ENCODE peak calls at places on chromosomes 13 and 19, in four cellular contexts. K is K562, W is HepG2, Y is GM12878. Q is an unnamed sample.

GRCh38 chr13:98216135-98216565 is 39.1 kb upstream of the RNF113B start:
- DNase-seq in K (no peak), W (no peak), Y (no peak), Q (peak)

GRCh38 chr19:55133639-55134444 is 15.2 kb downstream of the TNNT1 start:
- DNase-seq in K (no peak), W (no peak), Y (no peak), Q (no peak)

GRCh38 chr13:94416454-94417080 is 62.9 kb downstream of the DCT start:
- DNase-seq in K (peak), W (peak), Y (no peak), Q (peak)

GRCh38 chr13:65724261-65724660 is 1505.9 kb downstream of the PCDH9 start:
- DNase-seq in K (no peak), W (no peak), Y (no peak), Q (no peak)

GRCh38 chr13:100088282-100088647 is 628 bp upstream of the PCCA start:
- DNase-seq in K (no peak), W (no peak), Y (no peak), Q (no peak)

GRCh38 chr13:42477588-42478190 is 96.3 kb upstream of the TNFSF11 start:
- DNase-seq in K (no peak), W (no peak), Y (no peak), Q (no peak)

GRCh38 chr19:12833747-12834417 is 497 bp downstream of the RTBDN start:
- DNase-seq in K (peak), W (no peak), Y (no peak), Q (peak)

GRCh38 chr13:113863511-113864302 is at the start of gene GAS6:
- DNase-seq in K (peak), W (no peak), Y (no peak), Q (peak)

GRCh38 chr19:8174706-8175105 is 25.3 kb upstream of the FBN3 start:
- DNase-seq in K (no peak), W (no peak), Y (no peak), Q (no peak)

GRCh38 chr13:40668335-40668734 is 1.9 kb upstream of the FOXO1 start:
- DNase-seq in K (peak), W (peak), Y (no peak), Q (peak)

GRCh38 chr19:3285647-3286176 is 61.3 kb downstream of the CELF5 start:
- DNase-seq in K (no peak), W (peak), Y (no peak), Q (no peak)

GRCh38 chr13:51297556-51297955 is 41.9 kb upstream of the SERPINE3 start:
- DNase-seq in K (no peak), W (no peak), Y (no peak), Q (no peak)

GRCh38 chr13:44412341-44412935 is 38.8 kb downstream of the SERP2 start:
- DNase-seq in K (no peak), W (no peak), Y (no peak), Q (no peak)

GRCh38 chr19:11240008-11240444 is 607 bp downstream of the ANGPTL8 start:
- DNase-seq in K (no peak), W (peak), Y (no peak), Q (no peak)

GRCh38 chr19:51458051-51458645 is at the start of gene SIGLEC8:
- DNase-seq in K (no peak), W (no peak), Y (no peak), Q (no peak)

GRCh38 chr19:860481-861098 is 1.1 kb downstream of the CFD start:
- DNase-seq in K (peak), W (peak), Y (no peak), Q (peak)

GRCh38 chr19:11699931-11700794 is 38.6 kb downstream of the ZNF823 start:
- DNase-seq in K (peak), W (peak), Y (no peak), Q (peak)

GRCh38 chr19:10567696-10568443 is 909 bp downstream of the CDKN2D start:
- DNase-seq in K (no peak), W (no peak), Y (no peak), Q (no peak)

GRCh38 chr19:46351241-46352041 is 4.6 kb downstream of the PPP5C start:
- DNase-seq in K (no peak), W (no peak), Y (no peak), Q (no peak)

GRCh38 chr13:110431851-110432294 is 124.8 kb downstream of the COL4A2 start:
- DNase-seq in K (no peak), W (no peak), Y (no peak), Q (no peak)

GRCh38 chr13:96294930-96295657 is 205.2 kb downstream of the HS6ST3 start:
- DNase-seq in K (no peak), W (no peak), Y (no peak), Q (no peak)

GRCh38 chr13:83881917-83882625 is at the start of gene SLITRK1:
- DNase-seq in K (peak), W (no peak), Y (peak), Q (peak)

GRCh38 chr13:73849292-73849691 is 284.9 kb downstream of the KLF12 start:
- DNase-seq in K (no peak), W (peak), Y (no peak), Q (peak)

GRCh38 chr19:5628919-5629481 is 6.1 kb downstream of the SAFB start:
- DNase-seq in K (no peak), W (no peak), Y (no peak), Q (no peak)

GRCh38 chr19:16377521-16377920 is 52.9 kb downstream of the KLF2 start:
- DNase-seq in K (no peak), W (no peak), Y (no peak), Q (no peak)

GRCh38 chr19:17681505-17682125 is 6.5 kb downstream of the UNC13A start:
- DNase-seq in K (peak), W (no peak), Y (no peak), Q (peak)

GRCh38 chr19:40216777-40217026 is 1.5 kb downstream of the TTC9B start:
- DNase-seq in K (no peak), W (no peak), Y (no peak), Q (no peak)

GRCh38 chr19:12484371-12485322 is at the start of gene ZNF709:
- DNase-seq in K (peak), W (peak), Y (peak), Q (peak)

GRCh38 chr19:57708641-57709354 is at the start of gene ZNF154:
- DNase-seq in K (no peak), W (no peak), Y (no peak), Q (no peak)

GRCh38 chr13:30577381-30577780 is 40.3 kb upstream of the USPL1 start:
- DNase-seq in K (peak), W (peak), Y (peak), Q (no peak)

GRCh38 chr13:52599037-52599852 is 43.0 kb upstream of the HNRNPA1L2 start:
- DNase-seq in K (no peak), W (no peak), Y (no peak), Q (peak)

GRCh38 chr19:23823952-23824389 is 65.3 kb upstream of the ZNF681 start:
- DNase-seq in K (peak), W (peak), Y (peak), Q (no peak)

GRCh38 chr19:55304279-55304978 is 20.6 kb downstream of the BRSK1 start:
- DNase-seq in K (peak), W (peak), Y (no peak), Q (peak)

GRCh38 chr13:80547885-80548284 is 207.0 kb upstream of the SPRY2 start:
- DNase-seq in K (peak), W (no peak), Y (no peak), Q (no peak)
- TF ChIP-seq BHLHE40 in K (no peak), W (no peak), Y (no peak), Q (no peak)

DNA sequence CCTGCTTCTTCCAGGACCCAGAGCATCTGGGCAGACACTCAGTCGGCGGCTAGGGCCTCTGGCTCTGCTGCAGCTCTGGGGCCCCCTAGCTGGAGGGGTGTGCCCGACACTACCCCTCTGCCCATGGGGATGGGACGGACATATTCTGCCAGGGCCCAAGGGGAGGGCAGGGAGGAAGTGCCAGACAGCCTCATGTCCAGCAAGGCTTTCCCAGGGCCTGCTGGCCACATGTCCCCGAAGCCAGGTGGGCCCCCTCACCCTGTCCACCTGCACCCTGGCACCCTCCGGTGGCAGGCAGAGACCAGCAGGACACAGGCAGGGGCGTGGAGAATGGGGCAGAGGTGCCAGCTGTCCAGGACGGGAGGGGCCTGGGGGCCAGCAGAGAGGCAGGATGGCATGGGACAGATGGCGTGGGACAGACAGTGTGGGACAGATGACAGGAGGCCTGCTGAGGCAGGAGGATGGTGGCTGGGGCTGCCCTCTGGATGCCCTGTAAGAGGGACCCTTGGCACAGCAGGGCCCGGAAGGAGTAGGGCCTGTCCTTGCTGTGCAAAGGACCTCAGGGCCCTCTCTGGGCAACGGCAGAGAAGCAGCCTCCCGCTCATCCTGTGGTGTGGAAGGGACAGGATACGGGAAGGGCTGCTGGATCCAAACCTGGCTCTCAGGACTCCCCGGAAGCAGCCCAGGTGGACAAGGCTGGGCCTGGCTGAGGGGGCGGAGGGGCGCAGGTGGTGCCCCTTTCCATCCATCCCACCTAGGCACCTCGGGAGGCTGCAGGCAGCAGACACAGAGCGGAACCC is 29.1 kb downstream of the CEBPG start:
- DNase-seq in K (no peak), W (no peak), Y (no peak), Q (no peak)
- TF ChIP-seq SP1 in K (no peak), W (no peak), Y (no peak), Q (no peak)

GRCh38 chr13:87878706-87879105 is 207.5 kb downstream of the SLITRK5 start:
- DNase-seq in K (no peak), W (no peak), Y (no peak), Q (no peak)
- TF ChIP-seq FOXM1 in K (no peak), W (no peak), Y (no peak), Q (no peak)

GRCh38 chr13:32917504-32917903 is 98.7 kb upstream of the KL start:
- DNase-seq in K (no peak), W (no peak), Y (peak), Q (no peak)

GRCh38 chr13:32905864-32906180 is 110.4 kb upstream of the KL start:
- DNase-seq in K (no peak), W (no peak), Y (no peak), Q (no peak)

GRCh38 chr13:32914686-32915085 is 101.5 kb upstream of the KL start:
- DNase-seq in K (no peak), W (no peak), Y (no peak), Q (no peak)

GRCh38 chr13:32910530-32910929 is 105.7 kb upstream of the KL start:
- DNase-seq in K (no peak), W (no peak), Y (no peak), Q (no peak)

DNA sequence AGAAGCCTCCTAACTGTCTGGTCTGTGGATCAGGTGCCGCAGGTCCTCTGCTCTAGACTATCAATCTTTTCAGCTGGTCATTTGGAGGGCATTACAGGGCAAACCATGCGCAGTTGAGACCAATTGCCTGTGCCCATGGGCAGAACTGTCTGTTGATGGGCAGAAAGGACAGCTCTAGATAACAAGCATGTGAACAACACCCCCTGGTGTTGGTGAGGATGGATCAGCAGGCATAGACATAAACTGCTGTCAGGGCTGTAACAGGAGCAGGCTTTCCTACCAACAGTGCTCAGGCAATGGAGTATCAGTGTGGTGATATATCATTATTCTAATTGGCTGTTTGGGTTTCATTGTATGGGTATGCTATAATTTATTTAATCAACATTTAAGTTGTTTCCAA is 104.7 kb upstream of the KL start:
- DNase-seq in K (peak), W (peak), Y (no peak), Q (peak)
- TF ChIP-seq BHLHE40 in K (no peak), W (no peak), Y (no peak), Q (no peak)

GRCh38 chr13:46313441-46314257 is 73.4 kb downstream of the RUBCNL start:
- DNase-seq in K (no peak), W (no peak), Y (no peak), Q (no peak)

GRCh38 chr13:46307554-46307953 is 79.5 kb downstream of the RUBCNL start:
- DNase-seq in K (no peak), W (no peak), Y (no peak), Q (no peak)

GRCh38 chr13:46310066-46310465 is 77.0 kb downstream of the RUBCNL start:
- DNase-seq in K (no peak), W (no peak), Y (no peak), Q (no peak)

GRCh38 chr13:46314587-46314986 is 72.5 kb downstream of the RUBCNL start:
- DNase-seq in K (no peak), W (no peak), Y (no peak), Q (no peak)

DNA sequence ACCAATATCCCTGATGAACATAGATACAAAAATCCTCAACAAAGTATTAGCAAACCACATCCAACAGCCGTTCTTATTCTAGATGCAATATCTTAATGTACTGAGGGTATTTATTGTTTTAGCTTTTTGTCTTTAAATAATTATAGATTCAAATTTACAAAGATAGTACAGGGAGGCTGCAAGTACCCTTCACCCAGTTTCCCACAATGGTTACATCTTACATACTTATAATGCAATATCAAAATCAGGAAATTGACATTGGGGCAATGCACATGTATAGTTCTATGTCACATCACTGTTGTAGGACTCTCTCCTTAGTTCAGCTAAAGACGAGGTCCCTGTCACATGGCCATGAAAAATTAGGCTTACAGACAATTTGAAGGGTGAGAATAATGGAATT is 75.8 kb downstream of the RUBCNL start:
- DNase-seq in K (no peak), W (no peak), Y (no peak), Q (no peak)
- TF ChIP-seq SP1 in K (no peak), W (no peak), Y (no peak), Q (no peak)

GRCh38 chr19:48468806-48469055 is 438 bp upstream of the CYTH2 start:
- DNase-seq in K (no peak), W (no peak), Y (no peak), Q (no peak)

GRCh38 chr19:48469056-48469881 is at the start of gene CYTH2:
- DNase-seq in K (peak), W (peak), Y (peak), Q (peak)

GRCh38 chr19:48471836-48472235 is 2.7 kb downstream of the CYTH2 start:
- DNase-seq in K (no peak), W (no peak), Y (no peak), Q (no peak)

GRCh38 chr19:48470856-48471255 is 1.7 kb downstream of the CYTH2 start:
- DNase-seq in K (no peak), W (no peak), Y (no peak), Q (no peak)

GRCh38 chr19:48470281-48470680 is 1.1 kb downstream of the CYTH2 start:
- DNase-seq in K (no peak), W (no peak), Y (no peak), Q (no peak)
- TF ChIP-seq FOXM1 in K (no peak), W (no peak), Y (no peak), Q (no peak)

GRCh38 chr19:42345191-42345812 is 19.9 kb downstream of the MEGF8 start:
- DNase-seq in K (no peak), W (no peak), Y (no peak), Q (no peak)
- TF ChIP-seq BHLHE40 in K (no peak), W (no peak), Y (no peak), Q (no peak)

GRCh38 chr13:81382236-81382635 is 1041.3 kb upstream of the SPRY2 start:
- DNase-seq in K (no peak), W (no peak), Y (no peak), Q (no peak)

GRCh38 chr13:81388400-81388799 is 1047.5 kb upstream of the SPRY2 start:
- DNase-seq in K (no peak), W (no peak), Y (no peak), Q (no peak)

GRCh38 chr13:81379183-81379582 is 1038.3 kb upstream of the SPRY2 start:
- DNase-seq in K (no peak), W (no peak), Y (no peak), Q (no peak)

GRCh38 chr13:81381560-81381959 is 1040.6 kb upstream of the SPRY2 start:
- DNase-seq in K (no peak), W (no peak), Y (no peak), Q (no peak)

GRCh38 chr13:81383441-81383840 is 1042.5 kb upstream of the SPRY2 start:
- DNase-seq in K (no peak), W (no peak), Y (no peak), Q (no peak)
- TF ChIP-seq SP1 in K (no peak), W (no peak), Y (no peak), Q (no peak)

GRCh38 chr13:108760129-108760528 is 130.7 kb downstream of the MYO16 start:
- DNase-seq in K (peak), W (no peak), Y (no peak), Q (no peak)

DNA sequence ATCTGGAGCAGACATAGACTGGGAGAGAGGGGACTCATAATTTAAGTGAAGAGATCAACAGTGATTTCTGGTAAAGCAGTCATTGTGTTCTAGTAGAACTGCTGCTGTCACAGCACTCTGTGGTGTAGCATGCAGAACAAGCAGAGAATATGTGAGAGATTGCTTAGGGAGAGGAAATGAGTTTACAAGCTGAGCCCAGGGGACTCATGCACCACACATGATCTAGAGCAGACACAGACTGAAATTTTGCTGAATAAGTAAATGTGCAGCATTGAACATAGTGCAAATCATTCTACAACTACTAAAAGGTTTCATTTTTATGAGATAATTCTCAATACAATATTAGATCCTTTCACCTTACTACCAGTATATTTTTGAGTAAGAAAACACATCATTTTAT is 125.7 kb downstream of the MYO16 start:
- DNase-seq in K (no peak), W (no peak), Y (no peak), Q (no peak)
- TF ChIP-seq FOXM1 in K (no peak), W (no peak), Y (no peak), Q (no peak)

GRCh38 chr19:37583340-37583739 is 11.3 kb downstream of the ZNF571 start:
- DNase-seq in K (no peak), W (no peak), Y (no peak), Q (no peak)
- TF ChIP-seq BHLHE40 in K (no peak), W (no peak), Y (no peak), Q (no peak)

Q was measured in HEK293T.